ENCODE peak calls at places on chromosomes 12 and 14, in eight cellular contexts. K is kidney epithelial cell, A is HFFc6, B is neural crest cell, U is Calu3, R is mammary epithelial cell, M is breast epithelium, Y is tibial artery. W is an unnamed sample.

GRCh38 chr14:91373591-91374245 is 43.9 kb downstream of the CCDC88C start:
- DNase-seq in R (no peak), A (no peak), Y (no peak), U (no peak), M (no peak), K (no peak), B (no peak), W (no peak)

GRCh38 chr12:58639323-58639934 is 280.9 kb downstream of the LRIG3 start:
- DNase-seq in A (peak; percentile 46), U (no peak), B (no peak), M (no peak), Y (no peak), K (no peak), R (no peak), W (no peak)

GRCh38 chr12:64673490-64674169 is 63.3 kb downstream of the RASSF3 start:
- DNase-seq in R (no peak), M (no peak), A (no peak), Y (no peak), U (peak; percentile 59), K (no peak), B (no peak), W (no peak)

GRCh38 chr14:103623883-103624482 is 5.0 kb upstream of the KLC1 start:
- DNase-seq in B (no peak), U (peak; percentile 37), A (no peak), R (no peak), Y (peak; percentile 77), M (no peak), K (no peak), W (no peak)

GRCh38 chr14:71726639-71727085 is 205.6 kb upstream of the RGS6 start:
- DNase-seq in Y (no peak), B (no peak), R (no peak), K (no peak), A (peak; percentile 18), M (no peak), U (no peak), W (peak; percentile 13)

GRCh38 chr14:89650077-89650978 is 233.3 kb upstream of the FOXN3 start:
- DNase-seq in U (no peak), Y (no peak), A (no peak), R (no peak), B (no peak), M (no peak), K (no peak), W (no peak)

GRCh38 chr14:61184117-61184516 is 97.0 kb downstream of the TMEM30B start:
- DNase-seq in Y (no peak), K (peak; percentile 70), B (no peak), R (peak; percentile 81), U (no peak), M (no peak), A (peak; percentile 79), W (no peak)

GRCh38 chr12:53190108-53190729 is 9.5 kb upstream of the CSAD start:
- DNase-seq in Y (peak; percentile 78), A (peak; percentile 37), K (no peak), R (peak; percentile 28), U (peak; percentile 43), B (peak; percentile 32), M (peak; percentile 64), W (no peak)

GRCh38 chr12:46367351-46368029 is 5.1 kb downstream of the SLC38A2 start:
- DNase-seq in U (no peak), M (no peak), K (no peak), Y (no peak), A (no peak), B (no peak), R (peak; percentile 48), W (no peak)

GRCh38 chr14:76947078-76947837 is 81.2 kb downstream of the IRF2BPL start:
- DNase-seq in Y (peak; percentile 95), M (peak; percentile 92), B (peak; percentile 91), K (peak; percentile 77), R (peak; percentile 83), U (peak; percentile 93), A (peak; percentile 86), W (peak; percentile 92)
- TF ChIP-seq CTCF in Y (peak; percentile 62), M (peak; percentile 7), B (peak; percentile 59), K (peak; percentile 57), R (peak; percentile 74), U (peak; percentile 37), A (peak; percentile 75), W (peak; percentile 62)

GRCh38 chr12:47753021-47754001 is 5.4 kb downstream of the RAPGEF3 start:
- DNase-seq in U (peak; percentile 65), A (no peak), K (no peak), M (peak; percentile 85), Y (peak; percentile 97), R (peak; percentile 61), B (no peak), W (peak; percentile 80)
- TF ChIP-seq CTCF in U (no peak), A (no peak), K (no peak), M (peak; percentile 45), Y (peak; percentile 24), R (no peak), B (no peak), W (peak; percentile 12)

GRCh38 chr12:125071456-125071855 is 6.2 kb downstream of the AACS start:
- DNase-seq in R (no peak), K (no peak), B (no peak), A (no peak), M (no peak), U (no peak), Y (no peak), W (no peak)

GRCh38 chr12:125069616-125070015 is 4.4 kb downstream of the AACS start:
- DNase-seq in M (no peak), Y (no peak), B (no peak), A (no peak), U (no peak), R (no peak), K (no peak), W (no peak)

GRCh38 chr12:125068391-125068790 is 3.2 kb downstream of the AACS start:
- DNase-seq in Y (no peak), U (no peak), M (no peak), A (no peak), K (no peak), R (no peak), B (no peak), W (no peak)

GRCh38 chr12:125070661-125071390 is 5.6 kb downstream of the AACS start:
- DNase-seq in K (no peak), Y (no peak), R (no peak), B (no peak), M (no peak), U (no peak), A (no peak), W (no peak)

DNA sequence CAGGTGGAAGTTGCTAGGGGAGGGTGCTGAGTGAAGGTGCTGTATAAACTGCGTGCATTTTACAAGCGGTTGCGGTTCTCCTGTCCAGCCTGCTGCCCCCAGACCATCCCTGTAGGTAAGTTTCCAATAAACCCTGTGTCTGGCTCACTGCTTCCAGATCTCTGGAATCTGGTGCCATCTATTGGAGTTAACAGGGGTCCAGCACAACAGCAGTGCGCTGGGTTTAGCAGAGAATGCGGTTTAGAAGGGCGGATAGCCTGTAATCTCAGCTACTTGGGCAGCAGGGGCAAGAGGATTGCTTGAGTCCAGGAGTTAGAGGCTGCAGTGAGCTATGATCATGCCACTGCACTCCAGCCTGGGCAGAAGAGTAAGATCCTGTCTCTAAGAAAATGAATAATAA is 4.9 kb downstream of the AACS start:
- DNase-seq in Y (no peak), R (no peak), B (no peak), K (no peak), U (no peak), M (no peak), A (no peak), W (no peak)
- TF ChIP-seq CTCF in Y (no peak), R (no peak), B (no peak), K (peak; percentile 15), U (no peak), M (no peak), A (no peak), W (no peak)

DNA sequence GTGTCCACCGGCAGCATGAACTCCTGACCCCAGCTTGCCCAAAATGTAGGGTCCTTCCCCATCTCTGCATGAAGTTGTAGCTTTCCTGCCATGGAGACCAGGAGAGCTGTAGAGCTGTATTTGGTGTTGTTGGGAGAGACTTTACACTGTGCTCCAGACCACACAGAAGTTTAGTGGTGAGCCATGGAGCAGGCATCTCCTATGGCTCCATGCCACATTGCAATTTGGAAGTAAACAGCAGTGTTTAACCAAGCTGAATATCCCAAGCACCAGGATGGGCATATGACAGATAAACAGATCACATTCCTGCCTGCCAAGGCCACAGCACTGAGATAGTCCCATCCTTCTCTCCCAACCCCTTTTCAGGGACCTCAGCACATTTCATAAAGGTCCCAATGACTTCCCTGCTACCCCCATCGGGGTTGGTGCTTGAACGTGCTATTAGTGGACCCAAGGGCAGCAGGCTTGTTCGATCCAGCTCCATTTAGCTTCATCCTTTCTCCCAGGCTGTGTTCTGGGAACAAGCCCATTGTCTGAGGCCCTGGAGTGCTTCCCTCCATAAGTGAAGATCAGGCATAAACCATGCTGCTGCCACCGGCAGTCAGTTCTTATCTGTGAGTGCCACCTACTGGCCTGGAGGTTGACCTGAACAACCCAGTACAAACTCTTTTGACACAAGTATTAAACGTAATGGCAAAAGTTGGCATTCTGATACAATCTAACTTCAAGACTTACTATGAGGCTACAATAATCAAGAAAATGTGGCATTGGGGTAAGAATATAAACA is 172.3 kb upstream of the ATXN7L3B start:
- DNase-seq in U (peak; percentile 50), B (peak; percentile 3), R (peak; percentile 34), M (no peak), Y (no peak), A (peak; percentile 4), K (no peak), W (no peak)
- TF ChIP-seq CTCF in U (no peak), B (peak; percentile 46), R (peak; percentile 74), M (no peak), Y (no peak), A (peak; percentile 64), K (peak; percentile 23), W (no peak)

GRCh38 chr14:21440857-21441256 is 15.1 kb downstream of the CHD8 start:
- DNase-seq in U (no peak), R (no peak), K (no peak), B (no peak), A (no peak), Y (no peak), M (no peak), W (no peak)
- TF ChIP-seq CTCF in U (no peak), R (no peak), K (no peak), B (no peak), A (no peak), Y (no peak), M (no peak), W (no peak)